ENCODE peak calls at places on chromosomes 2 and 18, in six cellular contexts. One of them, this sample, is unnamed.

GRCh38 chr2:191666733-191667132 is 11.2 kb upstream of the NABP1 start:
- DNase-seq in PC-9: no peak
- DNase-seq in thoracic aorta: no peak
- DNase-seq in BJ: no peak
- DNase-seq in tibial nerve: no peak
- DNase-seq in stomach: no peak
- DNase-seq in this sample: no peak

GRCh38 chr2:240959941-240960308 is 38.5 kb upstream of the SNED1 start:
- DNase-seq in PC-9: no peak
- DNase-seq in thoracic aorta: no peak
- DNase-seq in BJ: no peak
- DNase-seq in tibial nerve: peak
- DNase-seq in stomach: peak
- DNase-seq in this sample: no peak

GRCh38 chr2:114550895-114551793 is 108.7 kb downstream of the DPP10 start:
- DNase-seq in PC-9: no peak
- DNase-seq in thoracic aorta: no peak
- DNase-seq in BJ: no peak
- DNase-seq in tibial nerve: peak
- DNase-seq in stomach: peak
- DNase-seq in this sample: peak

GRCh38 chr2:6523476-6523875 is 342.2 kb downstream of the CMPK2 start:
- DNase-seq in PC-9: no peak
- DNase-seq in thoracic aorta: no peak
- DNase-seq in BJ: no peak
- DNase-seq in tibial nerve: no peak
- DNase-seq in stomach: no peak
- DNase-seq in this sample: no peak

GRCh38 chr2:65129276-65129612 is 662 bp downstream of the RAB1A start:
- DNase-seq in PC-9: no peak
- DNase-seq in thoracic aorta: no peak
- DNase-seq in BJ: no peak
- DNase-seq in tibial nerve: no peak
- DNase-seq in stomach: no peak
- DNase-seq in this sample: no peak

GRCh38 chr2:20151116-20151571 is 73.8 kb downstream of the SDC1 start:
- DNase-seq in PC-9: no peak
- DNase-seq in thoracic aorta: no peak
- DNase-seq in BJ: no peak
- DNase-seq in tibial nerve: no peak
- DNase-seq in stomach: no peak
- DNase-seq in this sample: no peak

GRCh38 chr18:45753251-45753650 is 29.3 kb downstream of the SLC14A1 start:
- DNase-seq in PC-9: no peak
- DNase-seq in thoracic aorta: no peak
- DNase-seq in BJ: no peak
- DNase-seq in tibial nerve: no peak
- DNase-seq in stomach: no peak
- DNase-seq in this sample: no peak

GRCh38 chr2:28434600-28434989 is 41.9 kb downstream of the FOSL2 start:
- DNase-seq in PC-9: no peak
- DNase-seq in thoracic aorta: no peak
- DNase-seq in BJ: no peak
- DNase-seq in tibial nerve: no peak
- DNase-seq in stomach: no peak
- DNase-seq in this sample: no peak

GRCh38 chr2:182862003-182862402 is 4.4 kb downstream of the FRZB start:
- DNase-seq in PC-9: no peak
- DNase-seq in thoracic aorta: peak
- DNase-seq in BJ: no peak
- DNase-seq in tibial nerve: no peak
- DNase-seq in stomach: peak
- DNase-seq in this sample: no peak

GRCh38 chr2:231929961-231930600 is 3.9 kb upstream of the NPPC start:
- DNase-seq in PC-9: no peak
- DNase-seq in thoracic aorta: no peak
- DNase-seq in BJ: no peak
- DNase-seq in tibial nerve: no peak
- DNase-seq in stomach: peak
- DNase-seq in this sample: no peak

DNA sequence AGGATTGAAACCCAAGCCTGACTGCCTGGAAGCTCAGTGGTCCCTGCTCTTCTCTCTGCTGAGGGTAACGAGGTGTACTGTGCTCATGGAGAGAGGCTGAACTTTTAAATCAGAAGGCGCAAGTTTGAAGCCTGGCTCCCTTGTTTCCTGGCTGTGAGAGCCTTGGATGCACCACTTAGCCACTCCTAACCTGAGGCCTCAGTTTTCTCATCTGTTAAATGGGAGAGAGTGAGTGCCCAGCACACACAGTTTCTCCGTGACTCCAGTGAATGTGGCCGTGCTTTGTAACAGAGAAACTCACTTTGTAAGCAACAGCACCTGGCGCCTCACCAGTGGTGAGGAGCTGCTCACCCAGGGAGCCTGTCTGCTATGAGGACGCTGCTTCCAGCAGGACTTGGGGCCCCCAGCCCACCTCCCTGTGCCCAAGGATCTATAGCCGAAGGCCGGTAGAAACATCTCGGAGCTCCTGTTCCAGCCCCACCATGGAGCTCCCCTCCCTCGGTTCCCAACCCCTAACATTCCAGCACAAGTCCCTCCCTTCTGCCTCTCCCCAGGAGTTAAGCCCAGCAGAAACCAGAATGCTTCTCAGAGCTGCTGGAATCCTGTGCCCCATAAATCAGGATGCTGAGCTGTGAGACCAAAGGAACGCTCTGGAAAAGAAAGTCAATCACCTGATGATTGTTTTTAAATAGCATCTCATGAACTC is 20.3 kb upstream of the KCNK3 start:
- DNase-seq in PC-9: no peak
- DNase-seq in thoracic aorta: no peak
- DNase-seq in BJ: no peak
- DNase-seq in tibial nerve: no peak
- DNase-seq in stomach: no peak
- DNase-seq in this sample: no peak
- TF ChIP-seq CTCF in PC-9: no peak
- TF ChIP-seq CTCF in thoracic aorta: no peak
- TF ChIP-seq CTCF in BJ: no peak
- TF ChIP-seq CTCF in tibial nerve: no peak
- TF ChIP-seq CTCF in stomach: no peak
- TF ChIP-seq CTCF in this sample: no peak

GRCh38 chr18:75204978-75205759 is 3.8 kb downstream of the PTGR3 start:
- DNase-seq in PC-9: no peak
- DNase-seq in thoracic aorta: no peak
- DNase-seq in BJ: no peak
- DNase-seq in tibial nerve: no peak
- DNase-seq in stomach: no peak
- DNase-seq in this sample: no peak
- H3K4me3 ChIP-seq in PC-9: no peak
- H3K4me3 ChIP-seq in thoracic aorta: peak
- H3K4me3 ChIP-seq in BJ: peak
- H3K4me3 ChIP-seq in tibial nerve: peak
- H3K4me3 ChIP-seq in stomach: peak
- H3K4me3 ChIP-seq in this sample: peak

DNA sequence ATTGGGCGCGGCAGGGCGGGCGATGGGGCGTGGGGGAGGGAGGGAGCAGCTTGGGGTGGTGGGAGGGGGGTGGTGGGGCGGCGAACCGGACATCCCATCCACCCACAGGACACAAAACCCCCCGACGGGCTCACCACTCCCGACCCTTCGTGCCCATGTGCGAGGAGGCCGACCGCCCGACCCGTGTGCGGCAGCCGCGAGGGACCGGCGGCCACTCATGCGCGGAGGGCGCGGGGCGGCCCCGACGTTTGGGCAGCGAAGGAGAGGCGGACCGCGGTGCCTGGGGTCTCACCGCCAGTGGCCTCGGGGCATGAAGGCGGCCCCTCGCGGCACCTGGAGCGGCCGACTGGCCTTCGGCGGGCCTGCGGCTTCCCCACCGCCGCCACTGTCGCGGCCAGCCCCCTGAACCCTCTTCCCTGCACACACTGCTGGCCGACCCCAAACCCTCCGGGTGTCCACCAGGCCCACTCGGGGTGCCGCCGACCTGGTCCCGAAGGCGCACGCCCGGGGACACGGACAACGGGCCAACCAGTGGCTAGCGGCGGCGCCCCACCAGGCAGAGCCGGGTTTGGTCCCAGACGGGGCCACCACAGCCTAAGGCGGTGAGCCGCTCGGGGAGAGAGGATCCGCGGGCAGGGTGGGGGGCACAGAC is 94.6 kb upstream of the ANKRD30BL start:
- DNase-seq in PC-9: no peak
- DNase-seq in thoracic aorta: no peak
- DNase-seq in BJ: no peak
- DNase-seq in tibial nerve: no peak
- DNase-seq in stomach: no peak
- DNase-seq in this sample: no peak
- TF ChIP-seq CTCF in PC-9: no peak
- TF ChIP-seq CTCF in thoracic aorta: no peak
- TF ChIP-seq CTCF in BJ: no peak
- TF ChIP-seq CTCF in tibial nerve: no peak
- TF ChIP-seq CTCF in stomach: no peak
- TF ChIP-seq CTCF in this sample: no peak

GRCh38 chr2:9178110-9178904 is 28.3 kb upstream of the ASAP2 start:
- DNase-seq in PC-9: peak
- DNase-seq in thoracic aorta: no peak
- DNase-seq in BJ: no peak
- DNase-seq in tibial nerve: no peak
- DNase-seq in stomach: peak
- DNase-seq in this sample: no peak
- H3K4me3 ChIP-seq in PC-9: peak
- H3K4me3 ChIP-seq in thoracic aorta: peak
- H3K4me3 ChIP-seq in BJ: no peak
- H3K4me3 ChIP-seq in tibial nerve: no peak
- H3K4me3 ChIP-seq in stomach: no peak
- H3K4me3 ChIP-seq in this sample: no peak

GRCh38 chr2:133433455-133434451 is 134.5 kb downstream of the NCKAP5 start:
- DNase-seq in PC-9: no peak
- DNase-seq in thoracic aorta: no peak
- DNase-seq in BJ: no peak
- DNase-seq in tibial nerve: no peak
- DNase-seq in stomach: no peak
- DNase-seq in this sample: no peak

GRCh38 chr2:133431289-133431688 is 137.0 kb downstream of the NCKAP5 start:
- DNase-seq in PC-9: no peak
- DNase-seq in thoracic aorta: no peak
- DNase-seq in BJ: no peak
- DNase-seq in tibial nerve: no peak
- DNase-seq in stomach: no peak
- DNase-seq in this sample: no peak

GRCh38 chr2:133438026-133438425 is 130.2 kb downstream of the NCKAP5 start:
- DNase-seq in PC-9: no peak
- DNase-seq in thoracic aorta: no peak
- DNase-seq in BJ: no peak
- DNase-seq in tibial nerve: no peak
- DNase-seq in stomach: no peak
- DNase-seq in this sample: no peak

GRCh38 chr2:133439281-133439920 is 128.9 kb downstream of the NCKAP5 start:
- DNase-seq in PC-9: no peak
- DNase-seq in thoracic aorta: no peak
- DNase-seq in BJ: no peak
- DNase-seq in tibial nerve: no peak
- DNase-seq in stomach: no peak
- DNase-seq in this sample: no peak

DNA sequence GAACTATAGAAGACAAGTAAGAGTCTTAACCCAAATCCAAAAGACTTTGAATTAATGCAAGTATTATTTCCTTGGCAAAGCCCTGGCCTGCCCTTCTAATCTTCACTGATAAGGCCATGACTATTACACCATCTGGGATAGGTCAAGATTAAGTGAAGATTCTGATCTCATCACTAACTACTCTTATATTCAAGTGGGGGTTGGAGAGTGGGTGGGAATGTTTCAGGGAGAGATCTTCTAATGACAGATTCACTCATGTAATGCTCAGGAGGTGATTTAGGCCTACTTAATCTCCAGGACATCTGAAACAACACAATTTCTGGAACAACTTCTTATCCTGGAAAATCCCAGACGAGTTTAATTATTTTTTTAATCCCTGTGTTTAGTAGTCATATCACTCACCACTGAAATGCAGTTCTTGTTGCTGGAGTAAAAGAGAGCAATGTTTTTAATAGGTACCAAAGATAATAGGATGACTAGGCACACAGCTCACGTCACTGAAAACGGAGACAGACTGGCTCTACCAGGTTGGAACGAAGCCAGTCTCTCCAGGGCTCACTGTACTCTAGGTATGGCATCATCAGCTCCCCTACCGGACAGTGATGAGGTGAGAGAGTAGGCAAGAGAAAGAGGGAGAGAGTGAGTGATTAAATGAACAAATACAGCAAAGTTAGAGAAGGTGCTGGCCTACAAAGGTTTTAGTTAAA is 133.1 kb downstream of the NCKAP5 start:
- DNase-seq in PC-9: no peak
- DNase-seq in thoracic aorta: no peak
- DNase-seq in BJ: no peak
- DNase-seq in tibial nerve: no peak
- DNase-seq in stomach: no peak
- DNase-seq in this sample: peak
- TF ChIP-seq CTCF in PC-9: no peak
- TF ChIP-seq CTCF in thoracic aorta: no peak
- TF ChIP-seq CTCF in BJ: peak
- TF ChIP-seq CTCF in tibial nerve: no peak
- TF ChIP-seq CTCF in stomach: no peak
- TF ChIP-seq CTCF in this sample: peak

This sample was measured in AG09309.